ENCODE peak calls at places on chromosomes 12 and 14, in ten cellular contexts. One of them, this sample, is unnamed.

GRCh38 chr12:18970603-18971002 is 158.9 kb upstream of the PLEKHA5 start:
- DNase-seq in HFFc6: no peak
- DNase-seq in NCI-H1092: no peak
- DNase-seq in astrocyte of the spinal cord: no peak
- DNase-seq in naive thymus-derived CD4-positive, alpha-beta T cell: no peak
- DNase-seq in RPMI7951: peak; percentile 77
- DNase-seq in AG04450: no peak
- DNase-seq in stimulated activated CD8-positive, alpha-beta memory T cell treated with anti-CD3 and anti-CD28 coated beads, Interleukin-7, amount 100 ng/mL, for 48 hours: no peak
- DNase-seq in mesothelial cell of epicardium: no peak
- DNase-seq in activated CD4-positive, CD25-positive, alpha-beta regulatory T cell: no peak
- DNase-seq in this sample: no peak

GRCh38 chr12:64569923-64570595 is 40.2 kb upstream of the RASSF3 start:
- DNase-seq in HFFc6: no peak
- DNase-seq in NCI-H1092: no peak
- DNase-seq in astrocyte of the spinal cord: no peak
- DNase-seq in naive thymus-derived CD4-positive, alpha-beta T cell: no peak
- DNase-seq in RPMI7951: no peak
- DNase-seq in AG04450: no peak
- DNase-seq in stimulated activated CD8-positive, alpha-beta memory T cell treated with anti-CD3 and anti-CD28 coated beads, Interleukin-7, amount 100 ng/mL, for 48 hours: no peak
- DNase-seq in mesothelial cell of epicardium: no peak
- DNase-seq in activated CD4-positive, CD25-positive, alpha-beta regulatory T cell: no peak
- DNase-seq in this sample: no peak

GRCh38 chr12:112418248-112418595 is 525 bp upstream of the PTPN11 start:
- DNase-seq in HFFc6: no peak
- DNase-seq in NCI-H1092: no peak
- DNase-seq in astrocyte of the spinal cord: no peak
- DNase-seq in naive thymus-derived CD4-positive, alpha-beta T cell: no peak
- DNase-seq in RPMI7951: no peak
- DNase-seq in AG04450: no peak
- DNase-seq in stimulated activated CD8-positive, alpha-beta memory T cell treated with anti-CD3 and anti-CD28 coated beads, Interleukin-7, amount 100 ng/mL, for 48 hours: no peak
- DNase-seq in mesothelial cell of epicardium: no peak
- DNase-seq in activated CD4-positive, CD25-positive, alpha-beta regulatory T cell: no peak
- DNase-seq in this sample: no peak

GRCh38 chr14:58638231-58639205 is 756 bp downstream of the DACT1 start:
- DNase-seq in HFFc6: peak; percentile 7
- DNase-seq in NCI-H1092: no peak
- DNase-seq in astrocyte of the spinal cord: peak; percentile 39
- DNase-seq in naive thymus-derived CD4-positive, alpha-beta T cell: peak; percentile 20
- DNase-seq in RPMI7951: peak; percentile 50
- DNase-seq in AG04450: no peak
- DNase-seq in stimulated activated CD8-positive, alpha-beta memory T cell treated with anti-CD3 and anti-CD28 coated beads, Interleukin-7, amount 100 ng/mL, for 48 hours: no peak
- DNase-seq in mesothelial cell of epicardium: peak; percentile 65
- DNase-seq in activated CD4-positive, CD25-positive, alpha-beta regulatory T cell: no peak
- DNase-seq in this sample: no peak

GRCh38 chr14:104133496-104133895 is 4.9 kb upstream of the KIF26A start:
- DNase-seq in HFFc6: no peak
- DNase-seq in NCI-H1092: no peak
- DNase-seq in astrocyte of the spinal cord: no peak
- DNase-seq in naive thymus-derived CD4-positive, alpha-beta T cell: no peak
- DNase-seq in RPMI7951: no peak
- DNase-seq in AG04450: no peak
- DNase-seq in stimulated activated CD8-positive, alpha-beta memory T cell treated with anti-CD3 and anti-CD28 coated beads, Interleukin-7, amount 100 ng/mL, for 48 hours: no peak
- DNase-seq in mesothelial cell of epicardium: no peak
- DNase-seq in activated CD4-positive, CD25-positive, alpha-beta regulatory T cell: no peak
- DNase-seq in this sample: no peak

GRCh38 chr14:100332797-100333196 is 9.7 kb downstream of the SLC25A47 start:
- DNase-seq in HFFc6: no peak
- DNase-seq in NCI-H1092: no peak
- DNase-seq in astrocyte of the spinal cord: no peak
- DNase-seq in naive thymus-derived CD4-positive, alpha-beta T cell: no peak
- DNase-seq in RPMI7951: no peak
- DNase-seq in AG04450: no peak
- DNase-seq in stimulated activated CD8-positive, alpha-beta memory T cell treated with anti-CD3 and anti-CD28 coated beads, Interleukin-7, amount 100 ng/mL, for 48 hours: no peak
- DNase-seq in mesothelial cell of epicardium: no peak
- DNase-seq in activated CD4-positive, CD25-positive, alpha-beta regulatory T cell: no peak
- DNase-seq in this sample: no peak

GRCh38 chr12:109418848-109419474 is 58.1 kb downstream of the KCTD10 start:
- DNase-seq in HFFc6: no peak
- DNase-seq in NCI-H1092: no peak
- DNase-seq in astrocyte of the spinal cord: no peak
- DNase-seq in naive thymus-derived CD4-positive, alpha-beta T cell: no peak
- DNase-seq in RPMI7951: no peak
- DNase-seq in AG04450: no peak
- DNase-seq in stimulated activated CD8-positive, alpha-beta memory T cell treated with anti-CD3 and anti-CD28 coated beads, Interleukin-7, amount 100 ng/mL, for 48 hours: no peak
- DNase-seq in mesothelial cell of epicardium: no peak
- DNase-seq in activated CD4-positive, CD25-positive, alpha-beta regulatory T cell: no peak
- DNase-seq in this sample: no peak

GRCh38 chr12:48198619-48198973 is 4.5 kb downstream of the OR10AD1 start:
- DNase-seq in HFFc6: no peak
- DNase-seq in NCI-H1092: no peak
- DNase-seq in astrocyte of the spinal cord: no peak
- DNase-seq in naive thymus-derived CD4-positive, alpha-beta T cell: no peak
- DNase-seq in RPMI7951: no peak
- DNase-seq in AG04450: no peak
- DNase-seq in stimulated activated CD8-positive, alpha-beta memory T cell treated with anti-CD3 and anti-CD28 coated beads, Interleukin-7, amount 100 ng/mL, for 48 hours: no peak
- DNase-seq in mesothelial cell of epicardium: peak; percentile 47
- DNase-seq in activated CD4-positive, CD25-positive, alpha-beta regulatory T cell: peak; percentile 29
- DNase-seq in this sample: no peak

GRCh38 chr12:47218191-47218654 is 138.5 kb upstream of the AMIGO2 start:
- DNase-seq in HFFc6: no peak
- DNase-seq in NCI-H1092: no peak
- DNase-seq in astrocyte of the spinal cord: no peak
- DNase-seq in naive thymus-derived CD4-positive, alpha-beta T cell: no peak
- DNase-seq in RPMI7951: no peak
- DNase-seq in AG04450: no peak
- DNase-seq in stimulated activated CD8-positive, alpha-beta memory T cell treated with anti-CD3 and anti-CD28 coated beads, Interleukin-7, amount 100 ng/mL, for 48 hours: no peak
- DNase-seq in mesothelial cell of epicardium: no peak
- DNase-seq in activated CD4-positive, CD25-positive, alpha-beta regulatory T cell: peak; percentile 11
- DNase-seq in this sample: no peak